ENCODE peak calls at places on chromosomes 11 and 22, in nine cellular contexts. F, Y, A, O, D, V, P, Z and U are unnamed samples.

GRCh38 chr11:111814106-111814505 is 47.9 kb upstream of the PPP2R1B start:
- DNase-seq in P (no peak), F (no peak), V (no peak), D (no peak), A (no peak), Z (no peak), O (no peak), Y (no peak), U (no peak)

GRCh38 chr22:44862981-44863860 is 110.8 kb downstream of the ARHGAP8 start:
- DNase-seq in F (no peak), P (no peak), Z (no peak), O (no peak), D (no peak), Y (no peak), A (no peak), V (no peak), U (no peak)

GRCh38 chr11:2796508-2797180 is 88.9 kb downstream of the CDKN1C start:
- DNase-seq in P (no peak), F (no peak), V (no peak), A (no peak), Z (no peak), D (no peak), Y (no peak), O (no peak), U (no peak)

GRCh38 chr11:72683782-72684200 is 9.6 kb upstream of the PDE2A start:
- DNase-seq in V (peak), P (peak), D (peak), A (no peak), Z (peak), Y (peak), F (peak), O (peak), U (peak)

GRCh38 chr11:84719935-84720577 is 907.1 kb downstream of the DLG2 start:
- DNase-seq in P (peak), V (no peak), D (no peak), A (no peak), F (no peak), O (no peak), Y (no peak), Z (peak), U (no peak)

GRCh38 chr11:3808846-3809623 is 675 bp downstream of the PGAP2 start:
- DNase-seq in F (peak), Z (no peak), P (no peak), D (no peak), V (peak), O (peak), Y (no peak), A (peak), U (peak)

GRCh38 chr11:70270877-70271634 is 566 bp downstream of the PPFIA1 start:
- DNase-seq in A (no peak), P (no peak), V (peak), Z (peak), F (peak), O (peak), D (peak), Y (no peak), U (peak)

GRCh38 chr11:57598831-57599155 is 1.3 kb downstream of the SERPING1 start:
- DNase-seq in O (no peak), Y (no peak), V (no peak), Z (no peak), A (no peak), F (no peak), D (no peak), P (no peak), U (no peak)

GRCh38 chr11:134027671-134028070 is 41.2 kb upstream of the JAM3 start:
- DNase-seq in D (no peak), Z (no peak), A (no peak), F (no peak), V (no peak), O (no peak), P (no peak), Y (no peak), U (peak)

GRCh38 chr11:12502950-12503579 is 125.7 kb downstream of the PARVA start:
- DNase-seq in D (no peak), Z (no peak), P (no peak), F (no peak), V (no peak), O (no peak), A (no peak), Y (no peak), U (no peak)

GRCh38 chr11:108647701-108648527 is 17.0 kb upstream of the DDX10 start:
- DNase-seq in Z (peak), D (peak), Y (peak), P (peak), V (peak), O (peak), A (peak), F (peak), U (peak)

GRCh38 chr11:120801801-120802689 is 221.9 kb upstream of the TBCEL start:
- DNase-seq in A (peak), F (peak), Y (no peak), O (peak), Z (peak), P (peak), D (peak), V (peak), U (peak)

GRCh38 chr22:36166518-36167220 is 6.1 kb upstream of the APOL3 start:
- DNase-seq in A (no peak), Y (no peak), D (no peak), Z (no peak), V (no peak), P (no peak), O (peak), F (no peak), U (no peak)

GRCh38 chr22:18971321-18971751 is 35.2 kb upstream of the PRODH start:
- DNase-seq in F (no peak), A (no peak), Z (no peak), Y (no peak), P (no peak), O (no peak), D (no peak), V (no peak), U (no peak)

GRCh38 chr11:2897048-2897447 is 11.5 kb upstream of the CDKN1C start:
- DNase-seq in A (no peak), Z (no peak), Y (no peak), D (no peak), P (no peak), O (no peak), V (no peak), F (no peak), U (no peak)

GRCh38 chr11:40328890-40329617 is 1130.4 kb downstream of the LRRC4C start:
- DNase-seq in A (peak), O (no peak), V (no peak), Y (peak), Z (peak), P (peak), F (peak), D (no peak), U (no peak)

GRCh38 chr22:48942698-48943566 is 884.7 kb downstream of the BRD1 start:
- DNase-seq in D (no peak), P (no peak), F (no peak), Y (no peak), V (no peak), Z (no peak), O (no peak), A (no peak), U (no peak)

GRCh38 chr11:126473269-126473668 is 117.8 kb downstream of the ST3GAL4 start:
- DNase-seq in P (no peak), D (no peak), F (no peak), O (no peak), A (no peak), Z (no peak), Y (no peak), V (no peak), U (no peak)

GRCh38 chr11:15826826-15827225 is 529.5 kb downstream of the SOX6 start:
- DNase-seq in Y (no peak), F (peak), P (peak), O (peak), A (no peak), Z (peak), D (no peak), V (no peak), U (no peak)

GRCh38 chr11:60214386-60214785 is 28.6 kb downstream of the MS4A4E start:
- DNase-seq in P (no peak), O (no peak), F (no peak), Z (no peak), A (no peak), D (no peak), Y (no peak), V (no peak), U (no peak)

GRCh38 chr22:39556970-39557811 is 13.4 kb upstream of the CACNA1I start:
- DNase-seq in Y (no peak), F (peak), Z (no peak), A (no peak), D (peak), V (no peak), P (peak), O (peak), U (peak)

GRCh38 chr11:47394322-47395224 is 13.8 kb upstream of the SLC39A13 start:
- DNase-seq in A (no peak), F (no peak), V (peak), D (no peak), P (peak), Y (no peak), O (peak), Z (peak), U (peak)

GRCh38 chr11:67179892-67180490 is 60.9 kb downstream of the KDM2A start:
- DNase-seq in D (no peak), V (no peak), O (no peak), Z (no peak), A (no peak), Y (no peak), F (no peak), P (no peak), U (no peak)

GRCh38 chr11:75269367-75269660 is 28.7 kb downstream of the TPBGL start:
- DNase-seq in Y (no peak), P (no peak), A (no peak), D (no peak), V (no peak), O (no peak), Z (no peak), F (no peak), U (no peak)

GRCh38 chr11:128417607-128418324 is 169.6 kb downstream of the ETS1 start:
- DNase-seq in Z (no peak), P (peak), Y (no peak), V (no peak), A (peak), F (no peak), O (no peak), D (no peak), U (no peak)

GRCh38 chr11:1755344-1756023 is 5.1 kb upstream of the IFITM10 start:
- DNase-seq in P (no peak), D (no peak), V (no peak), F (no peak), A (no peak), Z (no peak), Y (no peak), O (no peak), U (peak)

GRCh38 chr11:88886796-88887195 is 179.0 kb downstream of the GRM5 start:
- DNase-seq in F (peak), A (peak), P (no peak), D (peak), Y (no peak), Z (peak), V (peak), O (peak), U (peak)

GRCh38 chr22:37460684-37461083 is 25.5 kb downstream of the MFNG start:
- DNase-seq in A (no peak), V (no peak), Y (no peak), P (no peak), D (no peak), Z (no peak), O (no peak), F (no peak), U (no peak)

GRCh38 chr11:100942016-100942415 is 187.6 kb downstream of the PGR start:
- DNase-seq in D (no peak), F (no peak), P (no peak), A (no peak), Y (no peak), O (no peak), V (no peak), Z (no peak), U (no peak)

GRCh38 chr11:1573077-1573846 is 1.2 kb upstream of the DUSP8 start:
- DNase-seq in V (peak), A (no peak), Y (no peak), P (no peak), O (peak), F (no peak), D (no peak), Z (peak), U (no peak)

GRCh38 chr22:44248926-44249325 is 63.8 kb downstream of the SHISAL1 start:
- DNase-seq in Y (no peak), V (no peak), Z (no peak), F (peak), O (no peak), A (no peak), P (no peak), D (no peak), U (no peak)

GRCh38 chr11:17764446-17765218 is 30.1 kb downstream of the KCNC1 start:
- DNase-seq in D (no peak), Y (no peak), Z (no peak), A (no peak), O (no peak), P (no peak), F (no peak), V (no peak), U (no peak)

GRCh38 chr11:1298695-1299492 is 10.5 kb downstream of the TOLLIP start:
- DNase-seq in V (no peak), P (peak), F (no peak), D (no peak), Z (no peak), A (no peak), Y (no peak), O (no peak), U (no peak)